ENCODE peak calls at places on chromosomes 16 and 17, in five cellular contexts. L, T, K, X and H are unnamed samples.

GRCh38 chr17:81537856-81538555 is 9.8 kb downstream of the FSCN2 start:
- DNase-seq in K (no peak), T (no peak), X (no peak), L (peak), H (no peak)

GRCh38 chr17:28216528-28216927 is 102.5 kb upstream of the TMEM97 start:
- DNase-seq in T (no peak), K (no peak), X (no peak), L (no peak), H (no peak)

GRCh38 chr17:46078675-46079074 is 79.6 kb downstream of the STH start:
- DNase-seq in K (no peak), X (no peak), T (no peak), L (no peak), H (no peak)

GRCh38 chr17:77959926-77960521 is 1.5 kb downstream of the TNRC6C start:
- DNase-seq in T (no peak), K (peak), L (peak), X (peak), H (peak)

GRCh38 chr17:48614904-48615211 is 234 bp downstream of the HOXB8 start:
- DNase-seq in L (no peak), X (no peak), T (no peak), K (no peak), H (no peak)

GRCh38 chr16:82043680-82044584 is 8.9 kb downstream of the HSD17B2 start:
- DNase-seq in X (no peak), K (no peak), L (no peak), T (no peak), H (no peak)

GRCh38 chr17:37523715-37524219 is 34.1 kb downstream of the DUSP14 start:
- DNase-seq in L (no peak), X (no peak), T (no peak), K (no peak), H (no peak)

GRCh38 chr17:64502021-64502420 is 4.1 kb downstream of the DDX5 start:
- DNase-seq in T (no peak), L (no peak), K (no peak), X (no peak), H (no peak)

GRCh38 chr17:45784293-45784582 is at the start of gene CRHR1:
- DNase-seq in X (no peak), L (no peak), T (no peak), K (no peak), H (no peak)

GRCh38 chr16:24681793-24682192 is 47.7 kb upstream of the TNRC6A start:
- DNase-seq in X (no peak), K (no peak), T (no peak), L (no peak), H (no peak)

GRCh38 chr16:12459993-12460392 is 343.7 kb downstream of the CPPED1 start:
- DNase-seq in X (no peak), L (no peak), T (no peak), K (no peak), H (no peak)

GRCh38 chr16:48064971-48065370 is 90.8 kb downstream of the ABCC12 start:
- DNase-seq in K (no peak), X (no peak), T (no peak), L (no peak), H (no peak)

GRCh38 chr17:74690409-74690825 is 22.3 kb downstream of the CD300LF start:
- DNase-seq in L (no peak), T (no peak), X (no peak), K (no peak), H (no peak)

GRCh38 chr17:50221500-50222480 is 20.4 kb upstream of the COL1A1 start:
- DNase-seq in X (no peak), K (no peak), T (no peak), L (no peak), H (no peak)

GRCh38 chr16:1926223-1926718 is 8.1 kb upstream of the HS3ST6 start:
- DNase-seq in K (no peak), T (no peak), X (no peak), L (no peak), H (no peak)

GRCh38 chr17:33163827-33164555 is 129.1 kb downstream of the ASIC2 start:
- DNase-seq in X (no peak), L (no peak), K (no peak), T (no peak), H (no peak)

GRCh38 chr16:73846292-73846849 is 450.2 kb upstream of the PSMD7 start:
- DNase-seq in T (peak), K (peak), L (peak), X (no peak), H (no peak)

GRCh38 chr16:60001523-60001922 is 1267.4 kb upstream of the GOT2 start:
- DNase-seq in X (no peak), T (no peak), K (no peak), L (no peak), H (no peak)

GRCh38 chr17:73343168-73343634 is 31.4 kb upstream of the CDC42EP4 start:
- DNase-seq in X (no peak), T (peak), L (peak), K (peak), H (no peak)

GRCh38 chr17:41697122-41697962 is 8.7 kb downstream of the EIF1 start:
- DNase-seq in L (no peak), K (no peak), X (no peak), T (peak), H (no peak)

GRCh38 chr16:23497543-23497868 is 12.8 kb downstream of the GGA2 start:
- DNase-seq in X (no peak), L (no peak), T (no peak), K (no peak), H (no peak)

GRCh38 chr16:86994651-86995171 is 322.5 kb downstream of the C16orf95 start:
- DNase-seq in X (no peak), K (peak), L (no peak), T (no peak), H (no peak)

GRCh38 chr16:57955572-57955971 is 15.4 kb downstream of the CNGB1 start:
- DNase-seq in T (no peak), K (no peak), X (no peak), L (no peak), H (no peak)

GRCh38 chr16:30786936-30787612 is at the start of gene ZNF629:
- DNase-seq in K (peak), T (peak), X (no peak), L (peak), H (no peak)

GRCh38 chr17:72407336-72408121 is 286.7 kb downstream of the SOX9 start:
- DNase-seq in X (no peak), L (peak), K (peak), T (peak), H (no peak)

GRCh38 chr17:7750321-7750821 is 32.8 kb downstream of the DNAH2 start:
- DNase-seq in K (no peak), T (no peak), L (no peak), X (no peak), H (no peak)

GRCh38 chr17:63476857-63477470 is at the start of gene ACE:
- DNase-seq in L (peak), K (peak), X (peak), T (no peak), H (peak)

GRCh38 chr17:44203731-44204452 is 4.2 kb upstream of the ATXN7L3 start:
- DNase-seq in K (peak), X (no peak), L (peak), T (no peak), H (peak)

GRCh38 chr17:28346199-28346580 is 10.6 kb downstream of the TNFAIP1 start:
- DNase-seq in L (no peak), X (no peak), K (no peak), T (no peak), H (no peak)

GRCh38 chr16:23679274-23679985 is 741 bp downstream of the PLK1 start:
- DNase-seq in K (peak), L (peak), X (no peak), T (no peak), H (no peak)

GRCh38 chr17:82875418-82875856 is 35.6 kb upstream of the ZNF750 start:
- DNase-seq in T (no peak), X (no peak), L (peak), K (peak), H (no peak)

GRCh38 chr16:23523321-23523720 is 13.0 kb upstream of the GGA2 start:
- DNase-seq in L (no peak), X (no peak), T (no peak), K (no peak), H (no peak)

GRCh38 chr16:68411086-68411485 is 37.2 kb downstream of the SMPD3 start:
- DNase-seq in L (no peak), K (no peak), T (no peak), X (no peak), H (no peak)

GRCh38 chr16:29809850-29810698 is 1.9 kb upstream of the PRRT2 start:
- DNase-seq in T (no peak), K (no peak), X (peak), L (no peak), H (no peak)

GRCh38 chr17:35082073-35082657 is 18.7 kb upstream of the RFFL start:
- DNase-seq in T (no peak), L (peak), K (no peak), X (no peak), H (no peak)

GRCh38 chr16:8861563-8862308 is 7.1 kb downstream of the CARHSP1 start:
- DNase-seq in K (no peak), L (no peak), X (no peak), T (no peak), H (no peak)

GRCh38 chr16:22302776-22303363 is 5.7 kb downstream of the POLR3E start:
- DNase-seq in L (no peak), K (no peak), X (no peak), T (no peak), H (no peak)

GRCh38 chr16:50547340-50547865 is 793 bp upstream of the NKD1 start:
- DNase-seq in X (peak), L (peak), K (peak), T (peak), H (peak)

GRCh38 chr16:17544785-17545184 is 74.0 kb upstream of the XYLT1 start:
- DNase-seq in X (no peak), T (no peak), L (no peak), K (peak), H (no peak)